ENCODE peak calls at places on chromosome 14, in ten cellular contexts. J is left lung; T is WTC11; V is BJ; B is heart left ventricle; N is CD4-positive, alpha-beta T cell; H is PC-3; C is IMR-90; S is nephron progenitor cell; Z is Panc1. E is an unnamed sample.

GRCh38 chr14:106872619-106873446 is 1346.5 kb downstream of the TMEM121 start:
- DNase-seq in J (peak; percentile 67), T (no peak), V (no peak), B (peak; percentile 83), N (peak; percentile 85), H (peak; percentile 83), C (no peak), S (no peak), Z (no peak), E (no peak)

GRCh38 chr14:34628681-34629135 is 1.2 kb downstream of the SNX6 start:
- DNase-seq in J (no peak), T (no peak), V (no peak), B (no peak), N (peak; percentile 11), H (no peak), C (peak; percentile 18), S (peak; percentile 3), Z (no peak), E (no peak)

GRCh38 chr14:71358209-71358931 is 451.1 kb downstream of the PCNX1 start:
- DNase-seq in J (no peak), T (no peak), V (no peak), B (no peak), N (no peak), H (no peak), C (peak; percentile 82), S (no peak), Z (no peak), E (no peak)

GRCh38 chr14:87940894-87941293 is 52.1 kb downstream of the GALC start:
- DNase-seq in J (no peak), T (no peak), V (no peak), B (no peak), N (no peak), H (no peak), C (no peak), S (no peak), Z (no peak), E (no peak)

GRCh38 chr14:56199976-56200577 is 81.9 kb downstream of the PELI2 start:
- DNase-seq in J (no peak), T (no peak), V (no peak), B (no peak), N (no peak), H (no peak), C (peak; percentile 35), S (no peak), Z (no peak), E (no peak)

GRCh38 chr14:59067135-59067894 is 121.2 kb upstream of the DAAM1 start:
- DNase-seq in J (no peak), T (no peak), V (no peak), B (no peak), N (no peak), H (no peak), C (peak; percentile 17), S (no peak), Z (no peak), E (no peak)

GRCh38 chr14:101194356-101195308 is 291.1 kb upstream of the RTL1 start:
- DNase-seq in J (peak; percentile 20), T (no peak), V (no peak), B (no peak), N (no peak), H (no peak), C (no peak), S (no peak), Z (no peak), E (no peak)

GRCh38 chr14:87628129-87628528 is 364.9 kb downstream of the GALC start:
- DNase-seq in J (peak; percentile 35), T (no peak), V (peak; percentile 52), B (no peak), N (no peak), H (no peak), C (peak; percentile 1), S (peak; percentile 19), Z (no peak), E (peak; percentile 23)

GRCh38 chr14:78567343-78567742 is 397.2 kb downstream of the NRXN3 start:
- DNase-seq in J (no peak), T (no peak), V (no peak), B (no peak), N (no peak), H (no peak), C (peak; percentile 4), S (no peak), Z (no peak), E (no peak)

DNA sequence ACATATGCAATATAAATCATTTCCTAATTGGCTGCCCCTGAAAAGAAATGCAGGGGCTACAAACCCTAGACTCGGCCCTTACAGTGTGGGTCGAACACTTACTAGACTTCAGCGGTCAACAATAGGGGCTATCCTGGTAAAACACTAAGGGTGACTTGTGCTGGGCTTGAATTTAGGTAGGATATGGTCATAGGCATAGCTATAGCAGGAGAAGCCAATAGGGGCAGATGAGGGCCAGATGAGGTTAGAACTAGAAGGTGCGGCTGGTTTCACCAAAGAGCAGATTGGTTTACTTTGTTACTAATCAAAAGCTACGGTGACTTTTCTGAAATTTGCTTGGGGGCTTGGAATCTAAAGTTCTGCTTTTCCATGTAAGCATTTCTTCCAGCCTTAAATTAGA is 282.3 kb upstream of the DIO2 start:
- DNase-seq in J (no peak), T (no peak), V (no peak), B (no peak), N (no peak), H (no peak), C (no peak), S (no peak), Z (no peak), E (no peak)
- TF ChIP-seq CTCF in J (no peak), T (no peak), V (peak; percentile 16), B (no peak), N (no peak), H (no peak), C (no peak), S (no peak), Z (no peak), E (no peak)

GRCh38 chr14:103887170-103887501 is 39.8 kb upstream of the PPP1R13B start:
- DNase-seq in J (no peak), T (no peak), V (no peak), B (no peak), N (no peak), H (no peak), C (no peak), S (no peak), Z (no peak), E (no peak)

GRCh38 chr14:103887557-103888115 is 40.3 kb upstream of the PPP1R13B start:
- DNase-seq in J (no peak), T (no peak), V (no peak), B (no peak), N (no peak), H (no peak), C (no peak), S (no peak), Z (no peak), E (no peak)

GRCh38 chr14:103884854-103885253 is 37.5 kb upstream of the PPP1R13B start:
- DNase-seq in J (no peak), T (no peak), V (no peak), B (no peak), N (no peak), H (no peak), C (no peak), S (no peak), Z (no peak), E (no peak)

GRCh38 chr14:103885509-103885932 is 38.1 kb upstream of the PPP1R13B start:
- DNase-seq in J (no peak), T (no peak), V (no peak), B (no peak), N (no peak), H (no peak), C (no peak), S (no peak), Z (no peak), E (no peak)

GRCh38 chr14:103886304-103887169 is 39.2 kb upstream of the PPP1R13B start:
- DNase-seq in J (no peak), T (peak; percentile 53), V (no peak), B (no peak), N (no peak), H (no peak), C (no peak), S (peak; percentile 63), Z (no peak), E (no peak)
- TF ChIP-seq CTCF in J (no peak), T (no peak), V (peak; percentile 31), B (no peak), N (no peak), H (no peak), C (peak; percentile 33), S (peak; percentile 30), Z (no peak), E (peak; percentile 19)

GRCh38 chr14:57317248-57317833 is 48.6 kb downstream of the AP5M1 start:
- DNase-seq in J (peak; percentile 61), T (peak; percentile 77), V (peak; percentile 4), B (peak; percentile 59), N (peak; percentile 50), H (peak; percentile 99), C (peak; percentile 78), S (peak; percentile 81), Z (peak; percentile 43), E (peak; percentile 45)
- TF ChIP-seq CTCF in J (peak; percentile 74), T (peak; percentile 72), V (peak; percentile 84), B (peak; percentile 80), N (peak; percentile 91), H (peak; percentile 100), C (peak; percentile 93), S (peak; percentile 84), Z (peak; percentile 79), E (peak; percentile 92)

GRCh38 chr14:95677168-95677835 is 8.9 kb upstream of the TCL1B start:
- DNase-seq in J (no peak), T (no peak), V (no peak), B (no peak), N (no peak), H (no peak), C (no peak), S (no peak), Z (no peak), E (no peak)

GRCh38 chr14:95681153-95681552 is 5.1 kb upstream of the TCL1B start:
- DNase-seq in J (no peak), T (no peak), V (no peak), B (no peak), N (no peak), H (no peak), C (no peak), S (no peak), Z (no peak), E (no peak)

GRCh38 chr14:95683793-95684192 is 2.4 kb upstream of the TCL1B start:
- DNase-seq in J (no peak), T (peak; percentile 75), V (no peak), B (no peak), N (no peak), H (peak; percentile 23), C (no peak), S (no peak), Z (peak; percentile 35), E (no peak)

GRCh38 chr14:95679148-95679547 is 7.1 kb upstream of the TCL1B start:
- DNase-seq in J (no peak), T (no peak), V (no peak), B (no peak), N (no peak), H (no peak), C (no peak), S (no peak), Z (no peak), E (no peak)

GRCh38 chr14:95679995-95680735 is 6.1 kb upstream of the TCL1B start:
- DNase-seq in J (no peak), T (no peak), V (no peak), B (no peak), N (no peak), H (no peak), C (no peak), S (peak; percentile 25), Z (no peak), E (no peak)
- TF ChIP-seq CTCF in J (no peak), T (no peak), V (no peak), B (no peak), N (no peak), H (peak; percentile 22), C (no peak), S (no peak), Z (peak; percentile 31), E (peak; percentile 64)

E was measured in epithelial cell of proximal tubule.